ENCODE peak calls at places on chromosomes 6 and 20, in ten cellular contexts. F, P, Q, W, M, O, H, S, E and D are unnamed samples.

GRCh38 chr6:1382883-1383728 is 6.3 kb upstream of the FOXF2 start:
- DNase-seq in Q (no peak), F (no peak), P (no peak), O (peak), M (no peak), E (no peak), W (no peak), S (no peak), H (peak), D (no peak)

GRCh38 chr6:139540276-139540675 is 165.8 kb upstream of the CITED2 start:
- DNase-seq in E (no peak), Q (no peak), H (no peak), S (no peak), W (peak), O (no peak), M (peak), F (peak), P (no peak), D (no peak)

GRCh38 chr6:166671434-166672061 is 44.5 kb upstream of the RPS6KA2 start:
- DNase-seq in P (no peak), E (no peak), W (no peak), H (no peak), Q (no peak), F (no peak), O (peak), M (peak), S (no peak), D (no peak)

GRCh38 chr20:18272451-18272850 is 15.9 kb upstream of the ZNF133 start:
- DNase-seq in P (no peak), W (no peak), F (peak), O (no peak), S (no peak), Q (peak), H (no peak), M (no peak), E (no peak), D (no peak)

GRCh38 chr6:118889163-118889562 is 4.8 kb upstream of the ASF1A start:
- DNase-seq in E (no peak), W (no peak), S (no peak), F (no peak), Q (no peak), P (no peak), M (no peak), H (no peak), O (no peak), D (no peak)

GRCh38 chr20:53157443-53158408 is 185.6 kb downstream of the TSHZ2 start:
- DNase-seq in H (no peak), Q (peak), O (peak), E (no peak), W (peak), P (peak), M (peak), S (peak), F (peak), D (peak)

GRCh38 chr6:99746261-99746895 is 139.7 kb downstream of the PRDM13 start:
- DNase-seq in S (peak), F (peak), W (peak), O (peak), Q (no peak), M (peak), H (no peak), E (peak), P (peak), D (peak)

GRCh38 chr20:31595654-31596411 is 9.3 kb upstream of the ID1 start:
- DNase-seq in H (peak), W (no peak), M (peak), O (peak), E (no peak), F (peak), S (no peak), Q (peak), P (no peak), D (peak)

GRCh38 chr6:156808287-156808686 is 31.1 kb downstream of the ARID1B start:
- DNase-seq in O (no peak), H (no peak), Q (no peak), S (no peak), E (no peak), M (no peak), P (no peak), W (no peak), F (peak), D (peak)

GRCh38 chr20:31604567-31605030 is 490 bp upstream of the ID1 start:
- DNase-seq in Q (no peak), W (no peak), O (no peak), E (no peak), S (no peak), M (no peak), P (no peak), H (no peak), F (no peak), D (no peak)

GRCh38 chr6:30213654-30213998 is 420 bp upstream of the TRIM26 start:
- DNase-seq in F (no peak), E (no peak), M (no peak), S (no peak), P (no peak), H (no peak), Q (no peak), O (no peak), W (no peak), D (no peak)

GRCh38 chr6:154721460-154721859 is 11.8 kb upstream of the SCAF8 start:
- DNase-seq in M (peak), P (no peak), O (no peak), H (no peak), W (no peak), E (no peak), S (no peak), Q (no peak), F (peak), D (peak)

GRCh38 chr6:89145962-89146747 is at the start of gene PM20D2:
- DNase-seq in O (peak), W (peak), P (peak), Q (peak), E (peak), S (peak), M (peak), F (peak), H (peak), D (peak)

GRCh38 chr6:3777695-3778461 is 26.4 kb upstream of the PXDC1 start:
- DNase-seq in H (no peak), S (no peak), W (no peak), Q (no peak), P (no peak), F (no peak), M (no peak), O (no peak), E (no peak), D (no peak)

GRCh38 chr6:14431375-14432330 is 314.1 kb downstream of the CD83 start:
- DNase-seq in S (no peak), P (no peak), W (no peak), F (no peak), E (no peak), Q (no peak), M (no peak), H (no peak), O (no peak), D (no peak)

GRCh38 chr6:49513153-49513989 is 13.6 kb downstream of the GLYATL3 start:
- DNase-seq in Q (no peak), W (no peak), H (no peak), P (no peak), O (no peak), E (no peak), S (no peak), M (no peak), F (peak), D (no peak)

GRCh38 chr6:143615785-143616184 is 62.0 kb upstream of the PHACTR2 start:
- DNase-seq in H (no peak), E (no peak), Q (no peak), M (no peak), F (no peak), P (no peak), O (no peak), W (no peak), S (no peak), D (no peak)

GRCh38 chr6:144335914-144336313 is 50.8 kb downstream of the UTRN start:
- DNase-seq in Q (no peak), F (no peak), H (no peak), O (no peak), W (no peak), P (no peak), M (no peak), S (no peak), E (peak), D (peak)

GRCh38 chr6:42194056-42194455 is 700 bp downstream of the GUCA1B start:
- DNase-seq in E (no peak), F (no peak), P (no peak), O (no peak), S (no peak), W (no peak), H (no peak), M (no peak), Q (no peak), D (no peak)

GRCh38 chr6:48613221-48613949 is 502.4 kb upstream of the PTCHD4 start:
- DNase-seq in H (no peak), W (no peak), M (no peak), Q (no peak), P (no peak), F (peak), O (no peak), S (no peak), E (no peak), D (no peak)

GRCh38 chr20:19431906-19432305 is 219.5 kb downstream of the SLC24A3 start:
- DNase-seq in Q (no peak), O (no peak), P (no peak), W (no peak), M (no peak), H (no peak), E (no peak), F (no peak), S (no peak), D (no peak)